ENCODE peak calls at places on chromosome 12, in seven cellular contexts. U, F, Z, H, O, N and T are unnamed samples.

GRCh38 chr12:69309461-69309860 is 38.7 kb upstream of the LYZ start:
- DNase-seq in U (no peak), F (peak), Z (no peak), H (no peak), O (no peak), N (no peak), T (no peak)

GRCh38 chr12:120468846-120469449 is 600 bp downstream of the SRSF9 start:
- DNase-seq in U (peak), F (no peak), Z (peak), H (peak), O (no peak), N (no peak), T (peak)

GRCh38 chr12:75666126-75666979 is 154.9 kb upstream of the KRR1 start:
- DNase-seq in U (no peak), F (peak), Z (no peak), H (no peak), O (no peak), N (no peak), T (no peak)

GRCh38 chr12:57687862-57688261 is 6.1 kb upstream of the OS9 start:
- DNase-seq in U (no peak), F (no peak), Z (no peak), H (no peak), O (no peak), N (no peak), T (no peak)

GRCh38 chr12:6038160-6038559 is 86.3 kb downstream of the VWF start:
- DNase-seq in U (no peak), F (peak), Z (peak), H (no peak), O (no peak), N (peak), T (no peak)

GRCh38 chr12:25121110-25121509 is 73.8 kb downstream of the DNAI7 start:
- DNase-seq in U (no peak), F (no peak), Z (no peak), H (no peak), O (no peak), N (no peak), T (no peak)

GRCh38 chr12:120367252-120367923 is 1.6 kb downstream of the MSI1 start:
- DNase-seq in U (no peak), F (peak), Z (no peak), H (no peak), O (no peak), N (no peak), T (no peak)

GRCh38 chr12:118053071-118053985 is 7.7 kb downstream of the WSB2 start:
- DNase-seq in U (no peak), F (no peak), Z (no peak), H (no peak), O (no peak), N (no peak), T (no peak)

GRCh38 chr12:118377891-118378470 is 1.6 kb downstream of the SUDS3 start:
- DNase-seq in U (peak), F (peak), Z (peak), H (peak), O (peak), N (peak), T (peak)

GRCh38 chr12:113228394-113229028 is 7.2 kb downstream of the TPCN1 start:
- DNase-seq in U (no peak), F (no peak), Z (no peak), H (no peak), O (no peak), N (no peak), T (no peak)

GRCh38 chr12:6842075-6842474 is 1.4 kb downstream of the GNB3 start:
- DNase-seq in U (peak), F (no peak), Z (no peak), H (no peak), O (no peak), N (no peak), T (no peak)

GRCh38 chr12:94783862-94784261 is 133.5 kb upstream of the TMCC3 start:
- DNase-seq in U (no peak), F (peak), Z (no peak), H (no peak), O (no peak), N (no peak), T (no peak)

GRCh38 chr12:4829793-4830162 is 79.9 kb upstream of the KCNA1 start:
- DNase-seq in U (no peak), F (no peak), Z (no peak), H (no peak), O (no peak), N (no peak), T (no peak)

GRCh38 chr12:106310687-106311086 is 8.2 kb downstream of the TCP11L2 start:
- DNase-seq in U (no peak), F (no peak), Z (no peak), H (no peak), O (no peak), N (no peak), T (no peak)